ENCODE peak calls at places on chromosomes 2 and 18, in ten cellular contexts. F, P, N, O, M, U, D, E, C and L are unnamed samples.

GRCh38 chr2:159201321-159202063 is 85.0 kb downstream of the WDSUB1 start:
- DNase-seq in F (no peak), P (no peak), N (no peak), O (no peak), M (no peak), U (no peak), D (no peak), E (no peak), C (peak), L (no peak)

GRCh38 chr2:96867756-96868554 is 1.9 kb downstream of the SEMA4C start:
- DNase-seq in F (no peak), P (no peak), N (no peak), O (no peak), M (no peak), U (no peak), D (peak), E (no peak), C (peak), L (no peak)

GRCh38 chr2:238061310-238062202 is 755 bp downstream of the SCLY start:
- DNase-seq in F (peak), P (peak), N (peak), O (peak), M (peak), U (peak), D (peak), E (no peak), C (peak), L (peak)

GRCh38 chr2:234548720-234549420 is 52.0 kb upstream of the ARL4C start:
- DNase-seq in F (no peak), P (no peak), N (no peak), O (no peak), M (no peak), U (no peak), D (peak), E (no peak), C (no peak), L (no peak)

GRCh38 chr2:64059270-64059669 is 40.0 kb upstream of the VPS54 start:
- DNase-seq in F (no peak), P (no peak), N (no peak), O (no peak), M (no peak), U (no peak), D (no peak), E (no peak), C (no peak), L (no peak)

GRCh38 chr2:65043001-65043400 is 13.2 kb upstream of the CEP68 start:
- DNase-seq in F (no peak), P (peak), N (no peak), O (no peak), M (no peak), U (no peak), D (no peak), E (no peak), C (no peak), L (no peak)

GRCh38 chr2:150267651-150268415 is 219.6 kb downstream of the RND3 start:
- DNase-seq in F (no peak), P (no peak), N (no peak), O (no peak), M (no peak), U (no peak), D (no peak), E (no peak), C (no peak), L (no peak)

GRCh38 chr18:59238385-59238784 is 18.4 kb downstream of the GRP start:
- DNase-seq in F (no peak), P (no peak), N (no peak), O (no peak), M (no peak), U (no peak), D (no peak), E (no peak), C (no peak), L (no peak)

DNA sequence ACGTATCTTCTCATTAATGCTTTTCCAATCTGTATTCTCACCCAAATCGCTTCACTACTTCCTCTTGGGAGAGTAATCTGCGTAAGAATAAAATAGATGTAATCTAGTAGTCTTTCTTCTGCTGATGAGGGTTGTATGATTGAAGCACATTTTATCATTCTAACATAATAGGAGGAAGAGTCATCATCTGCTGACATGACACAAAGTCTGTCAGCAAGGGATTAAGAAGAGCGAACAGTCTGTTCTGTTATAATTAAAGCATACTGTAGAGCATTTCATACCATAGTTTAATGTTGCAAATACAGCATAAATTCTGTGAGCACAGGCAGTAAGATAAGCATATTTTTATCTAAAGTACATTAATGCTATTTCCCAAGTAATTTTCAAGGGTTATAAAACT is 10.4 kb downstream of the SLC25A52 start:
- DNase-seq in F (no peak), P (no peak), N (no peak), O (no peak), M (no peak), U (no peak), D (no peak), E (no peak), C (no peak), L (no peak)
- TF ChIP-seq POLR2AphosphoS5 in F (no peak), P (no peak), N (no peak), O (no peak), M (no peak), U (no peak), D (no peak), E (no peak), C (no peak), L (no peak)

GRCh38 chr2:218607436-218608115 is at the start of gene PLCD4:
- DNase-seq in F (peak), P (peak), N (peak), O (no peak), M (no peak), U (no peak), D (peak), E (no peak), C (no peak), L (no peak)
- TF ChIP-seq POLR2AphosphoS5 in F (no peak), P (peak), N (peak), O (no peak), M (no peak), U (no peak), D (peak), E (no peak), C (no peak), L (no peak)

DNA sequence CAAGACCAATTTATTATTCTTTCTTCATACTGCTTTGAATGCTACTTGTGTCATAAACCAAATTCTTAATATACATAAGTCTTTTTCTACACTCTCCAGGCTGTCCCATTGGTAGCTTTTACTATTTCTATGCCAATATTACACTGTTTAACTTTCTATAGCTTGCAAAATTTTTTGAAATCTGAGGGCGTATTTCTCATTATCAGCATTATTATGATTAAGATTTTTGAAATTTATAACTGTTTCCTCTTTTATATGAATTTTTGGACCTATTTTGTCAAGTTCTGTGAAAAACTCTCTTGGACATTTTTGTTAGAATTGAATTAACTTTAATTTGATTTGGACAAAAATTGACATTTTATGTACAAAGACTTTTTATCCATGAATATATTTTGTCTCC is 98.6 kb downstream of the GFPT1 start:
- DNase-seq in F (no peak), P (no peak), N (no peak), O (no peak), M (no peak), U (no peak), D (no peak), E (no peak), C (no peak), L (no peak)
- TF ChIP-seq POLR2AphosphoS5 in F (no peak), P (no peak), N (no peak), O (no peak), M (no peak), U (no peak), D (no peak), E (no peak), C (no peak), L (no peak)

GRCh38 chr18:25353080-25353479 is 1.1 kb upstream of the ZNF521 start:
- DNase-seq in F (no peak), P (peak), N (no peak), O (no peak), M (no peak), U (no peak), D (no peak), E (no peak), C (no peak), L (no peak)

GRCh38 chr18:25351280-25351772 is 640 bp downstream of the ZNF521 start:
- DNase-seq in F (no peak), P (no peak), N (no peak), O (no peak), M (no peak), U (no peak), D (no peak), E (no peak), C (no peak), L (no peak)

GRCh38 chr18:25352629-25353005 is 651 bp upstream of the ZNF521 start:
- DNase-seq in F (no peak), P (no peak), N (no peak), O (no peak), M (no peak), U (no peak), D (no peak), E (no peak), C (no peak), L (no peak)

GRCh38 chr18:25350561-25351201 is 1.3 kb downstream of the ZNF521 start:
- DNase-seq in F (peak), P (peak), N (peak), O (no peak), M (no peak), U (peak), D (peak), E (no peak), C (peak), L (no peak)

GRCh38 chr18:25351773-25352628 is at the start of gene ZNF521:
- DNase-seq in F (peak), P (peak), N (peak), O (peak), M (no peak), U (peak), D (peak), E (peak), C (peak), L (peak)
- TF ChIP-seq POLR2AphosphoS5 in F (peak), P (peak), N (peak), O (no peak), M (no peak), U (peak), D (peak), E (no peak), C (peak), L (peak)

DNA sequence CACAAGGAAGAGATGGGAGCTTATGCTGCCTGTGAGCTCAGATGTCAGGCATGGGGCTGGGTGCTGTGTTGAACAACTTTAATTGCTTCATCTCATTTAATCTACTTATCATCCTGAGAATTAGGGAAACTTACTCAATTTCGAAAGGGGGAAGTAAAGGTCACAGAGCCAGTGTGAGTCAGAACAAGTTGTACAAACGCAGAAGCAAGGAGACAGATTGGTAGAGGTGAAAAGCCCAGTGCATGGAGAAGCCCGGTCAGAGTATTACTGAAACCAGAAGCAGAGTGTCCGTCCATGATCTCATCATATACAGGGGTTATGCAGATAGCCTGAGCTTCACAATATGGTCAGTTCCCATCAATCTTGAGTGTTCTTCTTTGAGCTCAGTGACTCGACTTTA is 281.1 kb upstream of the POU3F3 start:
- DNase-seq in F (no peak), P (no peak), N (no peak), O (no peak), M (peak), U (no peak), D (no peak), E (no peak), C (no peak), L (no peak)
- TF ChIP-seq POLR2AphosphoS5 in F (no peak), P (no peak), N (no peak), O (no peak), M (no peak), U (no peak), D (no peak), E (no peak), C (no peak), L (no peak)